ENCODE peak calls at places on chromosomes 12 and 14, in seven cellular contexts. I, N, P, G, J, E and B are unnamed samples.

GRCh38 chr12:88510841-88511240 is 69.4 kb downstream of the KITLG start:
- DNase-seq in G (no peak), P (no peak), E (no peak), I (no peak), J (no peak), N (no peak), B (no peak)

GRCh38 chr14:65832431-65833253 is 420.1 kb downstream of the FUT8 start:
- DNase-seq in J (no peak), I (no peak), P (peak; percentile 5), G (peak; percentile 11), E (peak; percentile 33), N (no peak), B (peak; percentile 66)

GRCh38 chr14:39376671-39377403 is 55.4 kb downstream of the FBXO33 start:
- DNase-seq in J (no peak), G (peak; percentile 65), I (no peak), N (no peak), E (peak; percentile 66), P (peak; percentile 40), B (peak; percentile 62)

GRCh38 chr12:113407931-113408585 is 4.4 kb upstream of the SDS start:
- DNase-seq in P (peak; percentile 61), I (no peak), G (no peak), E (no peak), N (no peak), J (no peak), B (no peak)

GRCh38 chr12:109706747-109707469 is 6.7 kb upstream of the FAM222A start:
- DNase-seq in I (no peak), P (no peak), E (no peak), J (no peak), G (no peak), N (no peak), B (no peak)

GRCh38 chr12:15184484-15184883 is 36.7 kb downstream of the RERG start:
- DNase-seq in P (no peak), N (no peak), E (no peak), J (no peak), G (no peak), I (no peak), B (no peak)

GRCh38 chr14:100644784-100645183 is 57.6 kb upstream of the BEGAIN start:
- DNase-seq in G (no peak), I (no peak), J (no peak), E (no peak), P (no peak), N (no peak), B (no peak)

GRCh38 chr14:35571598-35571997 is 37.6 kb downstream of the INSM2 start:
- DNase-seq in E (no peak), N (no peak), I (no peak), P (no peak), G (no peak), J (no peak), B (no peak)

GRCh38 chr12:95129115-95129514 is 55.7 kb upstream of the NR2C1 start:
- DNase-seq in P (no peak), J (no peak), G (no peak), E (no peak), N (no peak), I (no peak), B (no peak)

GRCh38 chr14:22426711-22427110 is 162.3 kb downstream of the DAD1 start:
- DNase-seq in G (no peak), I (no peak), E (no peak), P (no peak), J (no peak), N (no peak), B (no peak)

GRCh38 chr14:69720912-69721311 is 46.0 kb upstream of the SRSF5 start:
- DNase-seq in J (no peak), N (no peak), E (no peak), I (no peak), P (no peak), G (no peak), B (no peak)

GRCh38 chr14:22657861-22658260 is 13.7 kb upstream of the OR6J1 start:
- DNase-seq in P (peak; percentile 49), N (no peak), J (no peak), E (peak; percentile 47), G (peak; percentile 58), I (no peak), B (peak; percentile 33)

GRCh38 chr14:99515301-99516155 is 34.3 kb downstream of the CCNK start:
- DNase-seq in I (peak; percentile 27), J (no peak), P (no peak), N (no peak), E (no peak), G (no peak), B (no peak)

GRCh38 chr14:91425720-91426032 is 8.1 kb upstream of the CCDC88C start:
- DNase-seq in E (no peak), J (no peak), G (no peak), N (no peak), I (no peak), P (no peak), B (no peak)

GRCh38 chr12:42790761-42791151 is 201.2 kb upstream of the PRICKLE1 start:
- DNase-seq in G (peak; percentile 86), I (no peak), E (peak; percentile 31), N (no peak), P (peak; percentile 83), J (no peak), B (peak; percentile 95)

GRCh38 chr14:90781344-90781761 is 34.9 kb downstream of the TTC7B start:
- DNase-seq in J (no peak), G (peak; percentile 58), N (no peak), I (no peak), P (peak; percentile 71), E (no peak), B (no peak)

GRCh38 chr12:89542912-89543592 is 17.2 kb upstream of the POC1B start:
- DNase-seq in P (peak; percentile 83), J (peak; percentile 53), I (peak; percentile 80), E (peak; percentile 93), G (peak; percentile 81), N (peak; percentile 77), B (peak; percentile 94)

GRCh38 chr12:109997393-109997792 is 1.2 kb upstream of the GIT2 start:
- DNase-seq in N (no peak), I (no peak), P (no peak), G (no peak), J (no peak), E (no peak), B (no peak)

GRCh38 chr14:25121342-25122129 is 71.6 kb upstream of the STXBP6 start:
- DNase-seq in N (no peak), I (no peak), J (no peak), G (peak; percentile 80), E (peak; percentile 31), P (peak; percentile 92), B (peak; percentile 38)

GRCh38 chr12:107511292-107511691 is 174.3 kb upstream of the PWP1 start:
- DNase-seq in G (no peak), N (no peak), E (no peak), I (no peak), P (peak; percentile 38), J (no peak), B (no peak)

GRCh38 chr14:32813401-32813800 is 125.3 kb upstream of the NPAS3 start:
- DNase-seq in J (no peak), G (no peak), I (no peak), N (no peak), E (no peak), P (no peak), B (no peak)

GRCh38 chr12:50637870-50638481 is 125.9 kb upstream of the ATF1 start:
- DNase-seq in J (no peak), P (peak; percentile 69), N (no peak), G (peak; percentile 66), E (peak; percentile 67), I (no peak), B (peak; percentile 47)

GRCh38 chr12:78963439-78964222 is 99.1 kb downstream of the SYT1 start:
- DNase-seq in N (no peak), E (peak; percentile 29), P (peak; percentile 61), J (no peak), I (no peak), G (no peak), B (no peak)

GRCh38 chr12:1220127-1221092 is 229.4 kb downstream of the ERC1 start:
- DNase-seq in N (no peak), E (peak; percentile 95), G (no peak), I (no peak), J (no peak), P (no peak), B (no peak)
- H3K18ac ChIP-seq in N (peak overlapping the region; percentile 16), E (no peak overlapping the region), G (no peak overlapping the region), I (no peak overlapping the region), J (no peak overlapping the region), P (no peak overlapping the region), B (no peak overlapping the region)

DNA sequence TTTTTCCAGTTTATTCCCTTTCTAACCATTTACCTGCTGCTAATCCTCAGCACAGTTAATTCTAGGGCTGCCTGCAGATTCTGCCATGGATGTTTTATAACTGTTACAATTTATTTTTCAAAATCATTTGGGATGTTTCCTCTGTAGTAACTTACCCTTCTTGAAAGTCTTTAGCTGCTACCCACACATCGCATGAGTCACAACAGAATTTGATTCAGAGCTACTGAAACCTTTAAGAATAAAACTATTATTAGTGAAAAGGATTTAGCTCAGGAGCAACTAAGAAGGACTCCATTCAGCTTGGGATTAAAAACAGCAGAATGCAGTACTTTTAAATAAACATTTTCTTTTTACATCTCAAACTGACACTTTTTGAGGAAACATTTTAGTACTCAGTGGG is 41.7 kb upstream of the RGS6 start:
- DNase-seq in G (no peak), I (no peak), N (no peak), P (no peak), E (no peak), J (no peak), B (no peak)
- H3K18ac ChIP-seq in G (no peak overlapping the region), I (no peak overlapping the region), N (no peak overlapping the region), P (no peak overlapping the region), E (no peak overlapping the region), J (no peak overlapping the region), B (no peak overlapping the region)

DNA sequence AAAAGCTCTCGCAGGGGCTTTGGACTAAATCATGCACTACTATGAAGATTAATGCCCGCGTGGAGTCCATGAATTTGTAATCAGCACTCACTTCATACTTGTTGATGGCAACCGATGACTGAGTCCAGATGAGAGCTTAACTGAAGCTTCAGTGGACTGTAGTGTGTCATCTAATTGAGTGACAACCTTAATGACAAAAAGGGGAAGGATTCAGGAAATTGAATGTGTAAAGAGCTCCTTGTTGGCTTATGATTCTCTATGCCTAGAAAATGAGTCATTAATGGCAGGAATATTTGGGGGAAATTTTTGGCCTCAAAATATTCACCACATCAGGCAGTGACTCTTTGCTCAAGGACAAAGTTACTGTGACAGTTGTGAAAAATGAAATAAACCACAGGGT is 55.2 kb upstream of the STON2 start:
- DNase-seq in I (no peak), P (no peak), J (no peak), N (no peak), G (no peak), E (no peak), B (no peak)
- H3K18ac ChIP-seq in I (no peak overlapping the region), P (no peak overlapping the region), J (no peak overlapping the region), N (no peak overlapping the region), G (no peak overlapping the region), E (no peak overlapping the region), B (no peak overlapping the region)

GRCh38 chr12:119319638-119320037 is 14.9 kb upstream of the CCDC60 start:
- DNase-seq in G (no peak), N (no peak), P (no peak), J (no peak), E (no peak), I (no peak), B (no peak)

GRCh38 chr12:119312904-119313303 is 21.6 kb upstream of the CCDC60 start:
- DNase-seq in J (no peak), P (no peak), N (no peak), E (no peak), I (no peak), G (no peak), B (no peak)

GRCh38 chr12:119311897-119312296 is 22.6 kb upstream of the CCDC60 start:
- DNase-seq in I (no peak), E (no peak), N (no peak), G (no peak), P (no peak), J (no peak), B (no peak)

GRCh38 chr12:119318811-119319210 is 15.7 kb upstream of the CCDC60 start:
- DNase-seq in P (no peak), E (no peak), N (no peak), I (no peak), J (no peak), G (no peak), B (no peak)

GRCh38 chr12:119314290-119314689 is 20.2 kb upstream of the CCDC60 start:
- DNase-seq in E (no peak), N (no peak), G (no peak), P (no peak), J (no peak), I (no peak), B (no peak)
- H3K18ac ChIP-seq in E (no peak overlapping the region), N (no peak overlapping the region), G (no peak overlapping the region), P (no peak overlapping the region), J (no peak overlapping the region), I (no peak overlapping the region), B (no peak overlapping the region)